ENCODE peak calls at places on chromosomes 1 and 21, in five cellular contexts. T, W, A, G and M are unnamed samples.
A peak's percentile ranks its signal among the peaks of the same experiment; 100 is the strongest.

GRCh38 chr1:42035205-42035829 is 116.6 kb upstream of the HIVEP3 start:
- DNase-seq in T (peak; percentile 68), W (peak; percentile 16), A (peak; percentile 29), G (peak; percentile 63), M (no peak)

GRCh38 chr1:188462837-188463236 is 1634.1 kb downstream of the PLA2G4A start:
- DNase-seq in T (no peak), W (no peak), A (no peak), G (no peak), M (no peak)

GRCh38 chr1:193660428-193660827 is 474.0 kb upstream of the B3GALT2 start:
- DNase-seq in T (no peak), W (no peak), A (no peak), G (no peak), M (no peak)

GRCh38 chr1:26164036-26164927 is 4.5 kb downstream of the C1orf232 start:
- DNase-seq in T (no peak), W (peak; percentile 50), A (no peak), G (peak; percentile 30), M (no peak)

GRCh38 chr21:17699524-17700189 is 87.0 kb upstream of the BTG3 start:
- DNase-seq in T (no peak), W (no peak), A (no peak), G (no peak), M (no peak)

GRCh38 chr1:229273507-229274232 is 2.8 kb downstream of the RAB4A start:
- DNase-seq in T (no peak), W (no peak), A (no peak), G (peak; percentile 77), M (no peak)

GRCh38 chr21:18170829-18171228 is 73.8 kb upstream of the CHODL start:
- DNase-seq in T (no peak), W (no peak), A (no peak), G (no peak), M (no peak)

GRCh38 chr21:19290328-19290727 is 886.7 kb upstream of the TMPRSS15 start:
- DNase-seq in T (no peak), W (no peak), A (no peak), G (no peak), M (no peak)

GRCh38 chr1:233819042-233819441 is 85.4 kb upstream of the SLC35F3 start:
- DNase-seq in T (no peak), W (no peak), A (no peak), G (no peak), M (no peak)

GRCh38 chr1:21451212-21451611 is 11.3 kb downstream of the NBPF3 start:
- DNase-seq in T (no peak), W (no peak), A (no peak), G (no peak), M (no peak)

GRCh38 chr21:40950970-40951369 is 104.0 kb upstream of the DSCAM start:
- DNase-seq in T (no peak), W (no peak), A (no peak), G (no peak), M (no peak)

GRCh38 chr1:178621822-178622221 is 103.2 kb upstream of the RALGPS2 start:
- DNase-seq in T (no peak), W (no peak), A (no peak), G (no peak), M (no peak)

GRCh38 chr1:228511539-228512445 is 24.6 kb downstream of the RNF187 start:
- DNase-seq in T (no peak), W (no peak), A (no peak), G (no peak), M (no peak)

GRCh38 chr1:183080406-183080805 is 57.2 kb downstream of the LAMC1 start:
- DNase-seq in T (peak; percentile 61), W (no peak), A (no peak), G (no peak), M (no peak)

GRCh38 chr1:48019714-48020315 is 22.6 kb upstream of the TRABD2B start:
- DNase-seq in T (no peak), W (no peak), A (no peak), G (peak; percentile 44), M (no peak)

GRCh38 chr1:231415018-231415583 is 7.0 kb downstream of the EGLN1 start:
- DNase-seq in T (no peak), W (no peak), A (no peak), G (no peak), M (no peak)

GRCh38 chr21:36910581-36911307 is 55.7 kb downstream of the HLCS start:
- DNase-seq in T (no peak), W (peak; percentile 12), A (no peak), G (no peak), M (no peak)

GRCh38 chr1:47885062-47885461 is 112.1 kb downstream of the TRABD2B start:
- DNase-seq in T (no peak), W (no peak), A (no peak), G (no peak), M (no peak)

GRCh38 chr1:46489638-46490602 is at the start of gene DMBX1:
- DNase-seq in T (peak; percentile 36), W (peak; percentile 85), A (no peak), G (peak; percentile 49), M (no peak)

GRCh38 chr1:199725002-199725401 is 302.5 kb upstream of the NR5A2 start:
- DNase-seq in T (no peak), W (no peak), A (no peak), G (no peak), M (no peak)

GRCh38 chr21:17088500-17088899 is 424.3 kb upstream of the CXADR start:
- DNase-seq in T (no peak), W (no peak), A (no peak), G (no peak), M (no peak)

GRCh38 chr1:216531308-216532239 is 108.3 kb upstream of the USH2A start:
- DNase-seq in T (peak; percentile 18), W (no peak), A (no peak), G (peak; percentile 5), M (no peak)

GRCh38 chr1:157136133-157136532 is 2.1 kb downstream of the ETV3 start:
- DNase-seq in T (no peak), W (peak; percentile 30), A (no peak), G (no peak), M (no peak)

GRCh38 chr1:156419863-156420208 is 50.8 kb downstream of the RHBG start:
- DNase-seq in T (no peak), W (no peak), A (no peak), G (no peak), M (no peak)

DNA sequence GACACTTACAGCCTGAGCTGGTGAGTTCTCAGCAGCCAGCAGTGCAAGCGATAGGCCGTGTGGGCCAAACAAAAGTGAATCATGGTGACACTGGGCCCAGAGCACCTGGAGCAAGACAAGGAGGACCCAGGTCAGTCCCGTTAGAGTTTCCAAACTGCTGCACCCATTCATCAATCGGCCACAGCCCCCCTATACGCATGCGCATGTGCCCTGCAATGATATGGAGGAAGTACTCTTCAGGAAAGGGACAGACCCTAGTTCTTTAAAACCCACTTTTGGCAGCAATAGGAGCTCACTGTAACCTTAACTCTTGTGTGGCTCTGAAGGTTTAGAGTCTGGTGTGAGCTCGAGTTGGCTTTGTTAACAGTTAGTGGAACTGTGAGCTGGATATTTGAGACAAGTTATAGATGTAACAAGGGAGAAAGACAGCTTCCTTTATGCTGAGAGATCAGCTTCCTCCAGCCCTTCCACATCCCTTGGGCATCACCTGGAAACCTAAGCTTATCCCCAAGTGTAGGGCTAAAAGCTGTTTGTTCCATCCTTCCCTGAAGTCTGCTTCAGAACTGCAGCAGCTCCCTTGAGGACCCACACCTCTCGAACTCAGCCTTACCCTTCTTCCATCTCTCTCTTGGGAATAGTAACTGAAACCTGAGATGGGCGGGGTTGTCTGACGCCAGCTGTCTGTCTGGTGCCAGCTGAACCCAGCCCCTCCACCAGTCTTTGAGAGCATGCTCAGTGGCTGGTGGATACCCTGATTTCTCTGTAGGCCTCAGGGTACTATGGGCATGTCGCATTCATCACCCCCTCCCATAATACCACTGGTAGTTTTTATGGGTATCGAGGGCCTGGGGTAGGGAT is 17.7 kb downstream of the NMNAT1 start:
- DNase-seq in T (no peak), W (no peak), A (no peak), G (no peak), M (no peak)
- TF ChIP-seq POLR2A in T (no peak), W (no peak), A (no peak), G (no peak), M (no peak)

DNA sequence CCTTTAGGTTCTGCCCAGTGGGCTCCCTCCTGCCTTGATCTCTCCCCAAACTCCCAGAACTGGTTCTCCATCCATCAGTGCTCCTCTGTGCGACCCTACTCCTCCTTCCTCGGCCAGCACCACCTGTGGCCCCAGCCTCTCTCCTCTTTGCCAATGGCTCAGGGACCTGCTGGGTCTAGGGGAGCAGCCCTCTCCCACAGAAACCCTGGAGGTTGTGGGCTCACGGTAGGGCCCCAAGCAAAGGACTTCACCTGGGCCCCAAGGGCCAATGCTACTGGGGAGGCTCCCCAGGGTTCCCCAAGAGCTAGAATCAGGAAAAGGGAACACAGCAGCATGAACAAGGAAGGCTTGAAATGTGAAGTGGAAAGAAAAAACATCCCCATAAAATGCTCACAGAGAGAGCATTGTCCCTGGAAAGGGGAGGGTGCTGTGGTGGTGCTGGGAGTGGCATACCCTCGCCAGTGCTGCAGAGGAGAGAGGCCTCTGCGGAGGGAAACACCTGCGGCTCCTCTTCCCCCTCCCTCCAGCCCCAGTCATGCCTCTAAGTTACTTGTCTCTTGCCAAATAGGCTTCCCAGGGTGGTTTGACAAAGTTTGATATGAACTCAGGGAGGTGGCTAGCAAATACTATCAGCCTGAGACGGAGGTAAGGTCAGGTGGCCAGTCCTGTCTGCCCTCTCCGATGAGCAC is 2.5 kb downstream of the TMEM63A start:
- DNase-seq in T (no peak), W (no peak), A (no peak), G (peak; percentile 78), M (no peak)
- H3K4me3 ChIP-seq in T (no peak overlapping the region), W (no peak overlapping the region), A (peak overlapping the region; percentile 9), G (no peak overlapping the region), M (no peak overlapping the region)

DNA sequence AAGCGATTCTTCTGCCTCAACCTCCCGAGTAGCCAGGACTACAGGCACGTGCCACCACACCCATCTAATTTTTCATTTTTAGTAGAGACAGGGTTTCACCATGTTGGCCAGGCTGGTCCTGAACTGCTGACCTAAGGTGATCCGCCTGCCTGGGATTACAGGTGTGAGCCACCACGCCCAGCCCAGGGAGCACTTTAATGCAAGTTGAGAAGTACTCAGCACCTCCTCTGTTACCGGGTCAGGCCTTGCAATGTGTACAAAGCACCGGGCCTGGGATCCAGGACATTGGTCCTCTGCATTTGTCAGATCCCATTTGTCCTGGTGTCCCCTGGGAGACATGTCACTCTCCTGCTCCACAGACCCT is 143.6 kb downstream of the TOMM20 start:
- DNase-seq in T (no peak), W (no peak), A (no peak), G (no peak), M (no peak)
- H3K4me1 ChIP-seq in T (peaks cover 53% of the 10 kb centered on the region), W (peaks cover 58% of the 10 kb centered on the region), A (peaks cover 79% of the 10 kb centered on the region), G (peaks cover 51% of the 10 kb centered on the region), M (peaks cover 59% of the 10 kb centered on the region)

GRCh38 chr21:33554982-33555344 is 12.1 kb downstream of the SON start:
- DNase-seq in T (no peak), W (no peak), A (no peak), G (no peak), M (no peak)
- TF ChIP-seq POLR2A in T (no peak), W (no peak), A (no peak), G (no peak), M (no peak)

DNA sequence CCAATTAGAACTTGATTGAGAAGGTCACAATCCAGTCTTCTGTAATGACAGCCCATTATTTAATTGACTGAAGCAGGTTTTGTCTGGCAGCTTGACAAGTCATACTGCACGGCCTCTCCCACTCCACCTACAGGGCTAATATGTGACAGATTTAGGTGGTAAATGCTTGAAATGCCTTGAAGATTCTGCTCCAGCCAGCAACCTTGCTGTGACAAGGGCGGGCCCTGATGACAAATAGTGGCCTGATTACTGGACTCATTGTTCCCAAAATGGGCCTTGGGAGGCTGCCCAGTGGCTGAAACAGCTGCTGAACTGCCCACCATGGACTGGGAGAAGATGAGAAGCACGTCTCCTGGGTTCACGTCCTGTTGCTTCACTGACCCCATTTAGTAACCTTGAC is 30.0 kb upstream of the CRNN start:
- DNase-seq in T (peak; percentile 22), W (no peak), A (no peak), G (peak; percentile 44), M (no peak)
- H3K4me3 ChIP-seq in T (no peak overlapping the region), W (no peak overlapping the region), A (no peak overlapping the region), G (no peak overlapping the region), M (no peak overlapping the region)